ENCODE peak calls at places on chromosomes 13 and 19, in five cellular contexts. One of them, this sample, is unnamed.

GRCh38 chr19:48530044-48530720 is 18.5 kb upstream of the LMTK3 start:
- DNase-seq in HepG2: no peak
- DNase-seq in H1: no peak
- DNase-seq in GM12878: no peak
- DNase-seq in K562: no peak
- DNase-seq in this sample: no peak

GRCh38 chr13:39815345-39816111 is 160.1 kb downstream of the COG6 start:
- DNase-seq in HepG2: no peak
- DNase-seq in H1: no peak
- DNase-seq in GM12878: no peak
- DNase-seq in K562: no peak
- DNase-seq in this sample: no peak

GRCh38 chr19:10780368-10780767 is 55.6 kb downstream of the TMED1 start:
- DNase-seq in HepG2: no peak
- DNase-seq in H1: no peak
- DNase-seq in GM12878: no peak
- DNase-seq in K562: peak
- DNase-seq in this sample: no peak

GRCh38 chr19:17329061-17329767 is 5.4 kb downstream of the ANO8 start:
- DNase-seq in HepG2: no peak
- DNase-seq in H1: no peak
- DNase-seq in GM12878: no peak
- DNase-seq in K562: no peak
- DNase-seq in this sample: no peak

GRCh38 chr19:44447864-44448674 is at the start of gene ZNF229:
- DNase-seq in HepG2: peak
- DNase-seq in H1: peak
- DNase-seq in GM12878: no peak
- DNase-seq in K562: peak
- DNase-seq in this sample: no peak

GRCh38 chr19:17052439-17052838 is 22.8 kb downstream of the HAUS8 start:
- DNase-seq in HepG2: no peak
- DNase-seq in H1: no peak
- DNase-seq in GM12878: no peak
- DNase-seq in K562: peak
- DNase-seq in this sample: peak

GRCh38 chr13:19622189-19622588 is 11.3 kb upstream of the MPHOSPH8 start:
- DNase-seq in HepG2: no peak
- DNase-seq in H1: no peak
- DNase-seq in GM12878: no peak
- DNase-seq in K562: no peak
- DNase-seq in this sample: no peak

GRCh38 chr19:49196527-49197240 is 39.1 kb downstream of the TRPM4 start:
- DNase-seq in HepG2: no peak
- DNase-seq in H1: no peak
- DNase-seq in GM12878: no peak
- DNase-seq in K562: no peak
- DNase-seq in this sample: no peak

GRCh38 chr13:39327080-39327479 is 275.9 kb downstream of the LHFPL6 start:
- DNase-seq in HepG2: no peak
- DNase-seq in H1: no peak
- DNase-seq in GM12878: no peak
- DNase-seq in K562: no peak
- DNase-seq in this sample: no peak

GRCh38 chr19:51122112-51122981 is 2.4 kb upstream of the SIGLEC9 start:
- DNase-seq in HepG2: no peak
- DNase-seq in H1: no peak
- DNase-seq in GM12878: no peak
- DNase-seq in K562: peak
- DNase-seq in this sample: no peak

GRCh38 chr19:5150331-5150901 is 181.5 kb downstream of the KDM4B start:
- DNase-seq in HepG2: no peak
- DNase-seq in H1: no peak
- DNase-seq in GM12878: no peak
- DNase-seq in K562: no peak
- DNase-seq in this sample: no peak

GRCh38 chr13:76570485-76570884 is 315.7 kb downstream of the KCTD12 start:
- DNase-seq in HepG2: no peak
- DNase-seq in H1: no peak
- DNase-seq in GM12878: no peak
- DNase-seq in K562: no peak
- DNase-seq in this sample: no peak

GRCh38 chr13:106263801-106264200 is 271.7 kb downstream of the EFNB2 start:
- DNase-seq in HepG2: no peak
- DNase-seq in H1: no peak
- DNase-seq in GM12878: no peak
- DNase-seq in K562: no peak
- DNase-seq in this sample: no peak

GRCh38 chr13:106568225-106569003 is 477 bp upstream of the ARGLU1 start:
- DNase-seq in HepG2: peak
- DNase-seq in H1: no peak
- DNase-seq in GM12878: no peak
- DNase-seq in K562: peak
- DNase-seq in this sample: peak

GRCh38 chr19:38658462-38659306 is 11.2 kb downstream of the ACTN4 start:
- DNase-seq in HepG2: peak
- DNase-seq in H1: no peak
- DNase-seq in GM12878: no peak
- DNase-seq in K562: no peak
- DNase-seq in this sample: peak

DNA sequence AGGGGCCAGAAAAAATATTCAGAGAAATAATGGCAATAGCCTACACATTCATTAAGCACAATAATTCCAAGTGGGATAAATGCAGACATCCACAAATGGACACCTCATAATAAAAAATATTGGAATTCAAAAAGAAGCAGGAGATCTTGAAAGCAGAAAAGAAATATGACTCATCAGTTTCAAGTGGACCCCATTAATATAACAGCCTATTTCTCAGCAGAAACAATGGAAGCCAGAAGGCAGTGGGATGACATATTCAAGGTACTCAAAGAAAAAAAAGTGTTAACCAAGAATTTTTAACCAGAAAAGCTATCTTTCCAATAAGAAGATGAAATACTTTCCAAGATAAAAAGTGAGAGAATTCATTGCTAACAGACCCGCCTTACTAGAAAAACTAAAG is 48.4 kb upstream of the CYP2A13 start:
- DNase-seq in HepG2: no peak
- DNase-seq in H1: no peak
- DNase-seq in GM12878: no peak
- DNase-seq in K562: no peak
- DNase-seq in this sample: no peak
- TF ChIP-seq SRF in HepG2: no peak
- TF ChIP-seq SRF in H1: no peak
- TF ChIP-seq SRF in GM12878: no peak
- TF ChIP-seq SRF in K562: no peak
- TF ChIP-seq SRF in this sample: no peak

GRCh38 chr19:6261883-6262282 is 17.9 kb downstream of the MLLT1 start:
- DNase-seq in HepG2: no peak
- DNase-seq in H1: no peak
- DNase-seq in GM12878: no peak
- DNase-seq in K562: no peak
- DNase-seq in this sample: no peak
- TF ChIP-seq SRF in HepG2: no peak
- TF ChIP-seq SRF in H1: no peak
- TF ChIP-seq SRF in GM12878: no peak
- TF ChIP-seq SRF in K562: no peak
- TF ChIP-seq SRF in this sample: no peak

GRCh38 chr13:99415014-99415650 is 86.1 kb upstream of the TM9SF2 start:
- DNase-seq in HepG2: no peak
- DNase-seq in H1: no peak
- DNase-seq in GM12878: no peak
- DNase-seq in K562: no peak
- DNase-seq in this sample: no peak
- TF ChIP-seq SRF in HepG2: no peak
- TF ChIP-seq SRF in H1: no peak
- TF ChIP-seq SRF in GM12878: no peak
- TF ChIP-seq SRF in K562: no peak
- TF ChIP-seq SRF in this sample: no peak

DNA sequence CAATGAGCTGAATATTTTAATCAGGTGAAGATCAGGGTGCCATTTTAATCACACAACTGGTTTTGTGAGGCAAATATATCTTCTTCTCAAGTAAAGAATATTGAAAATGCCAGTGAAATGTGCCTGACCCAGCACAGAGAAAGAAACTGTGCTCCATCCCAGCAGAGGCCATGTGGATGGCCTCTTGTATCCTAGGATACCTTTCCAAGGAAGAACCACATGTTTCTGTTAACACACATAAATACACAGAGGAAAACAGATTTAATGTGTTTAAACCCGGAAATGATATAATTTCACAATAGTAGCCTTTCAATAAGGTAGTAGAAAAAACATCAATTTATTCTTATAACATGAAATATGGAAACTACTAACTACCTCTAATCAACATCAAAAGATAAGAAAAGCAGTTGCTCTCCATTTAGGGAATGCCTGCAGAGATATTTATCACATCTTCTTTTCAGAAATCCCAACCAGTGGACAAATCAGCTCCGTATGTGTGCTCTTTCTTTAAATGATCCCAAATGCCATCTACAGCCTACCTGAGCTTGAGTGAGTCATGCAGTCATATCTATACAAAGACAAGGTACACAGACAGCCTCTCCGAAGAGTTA is 157.1 kb downstream of the FGF14 start:
- DNase-seq in HepG2: no peak
- DNase-seq in H1: no peak
- DNase-seq in GM12878: no peak
- DNase-seq in K562: no peak
- DNase-seq in this sample: no peak
- TF ChIP-seq SRF in HepG2: no peak
- TF ChIP-seq SRF in H1: no peak
- TF ChIP-seq SRF in GM12878: no peak
- TF ChIP-seq SRF in K562: no peak
- TF ChIP-seq SRF in this sample: no peak

DNA sequence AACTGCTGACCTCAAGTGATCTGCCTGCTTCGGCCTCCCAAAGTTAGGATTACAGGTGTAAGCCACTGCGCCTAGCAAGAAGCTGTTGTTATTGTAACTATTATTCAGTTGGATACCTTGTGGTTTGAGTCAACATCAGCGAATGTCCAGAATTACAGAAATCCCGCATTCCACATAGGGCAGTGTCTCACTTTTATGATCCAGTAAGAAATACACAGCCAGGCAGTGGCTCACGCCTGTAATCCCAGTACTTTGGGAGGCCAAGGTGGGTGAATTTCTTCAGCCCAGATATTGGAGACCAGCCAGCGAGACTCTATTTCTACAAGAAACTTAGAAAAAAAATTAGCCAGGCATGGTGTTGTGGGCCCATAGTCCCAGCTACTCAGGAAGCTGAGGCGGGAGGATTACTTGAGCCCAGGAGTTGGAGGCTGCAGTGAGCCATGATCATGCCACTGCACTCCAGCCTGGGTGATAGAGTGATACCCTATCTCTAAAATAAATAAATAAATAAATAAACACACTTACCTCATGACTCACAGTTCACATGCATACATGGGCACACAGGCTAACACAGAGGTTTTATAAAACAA is 43.8 kb downstream of the SPTBN4 start:
- DNase-seq in HepG2: no peak
- DNase-seq in H1: no peak
- DNase-seq in GM12878: no peak
- DNase-seq in K562: no peak
- DNase-seq in this sample: no peak
- TF ChIP-seq SRF in HepG2: no peak
- TF ChIP-seq SRF in H1: no peak
- TF ChIP-seq SRF in GM12878: no peak
- TF ChIP-seq SRF in K562: no peak
- TF ChIP-seq SRF in this sample: no peak

GRCh38 chr13:111897846-111898215 is 169.1 kb upstream of the SOX1 start:
- DNase-seq in HepG2: no peak
- DNase-seq in H1: no peak
- DNase-seq in GM12878: no peak
- DNase-seq in K562: no peak
- DNase-seq in this sample: no peak
- TF ChIP-seq SRF in HepG2: no peak
- TF ChIP-seq SRF in H1: no peak
- TF ChIP-seq SRF in GM12878: no peak
- TF ChIP-seq SRF in K562: no peak
- TF ChIP-seq SRF in this sample: no peak

DNA sequence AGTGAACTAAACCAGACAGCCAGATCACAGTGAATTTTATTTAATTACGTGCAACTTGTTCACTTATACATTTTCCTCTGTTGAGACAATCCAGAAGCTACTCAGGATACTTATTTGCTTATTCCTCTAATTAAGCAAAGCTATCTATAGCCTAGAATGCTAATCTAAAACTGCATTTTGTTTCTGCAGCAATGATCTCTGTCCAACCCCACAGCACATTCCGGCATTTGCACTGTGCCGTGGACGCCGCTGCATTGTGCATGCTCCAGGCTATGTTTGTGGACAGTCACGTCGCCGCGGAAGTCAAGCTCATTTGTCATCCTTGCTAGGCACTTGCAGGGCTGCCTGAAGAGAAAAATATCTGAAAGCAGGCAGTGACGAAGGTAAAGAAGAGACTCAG is 406.9 kb downstream of the RFC3 start:
- DNase-seq in HepG2: no peak
- DNase-seq in H1: no peak
- DNase-seq in GM12878: no peak
- DNase-seq in K562: no peak
- DNase-seq in this sample: no peak
- TF ChIP-seq SRF in HepG2: no peak
- TF ChIP-seq SRF in H1: no peak
- TF ChIP-seq SRF in GM12878: no peak
- TF ChIP-seq SRF in K562: no peak
- TF ChIP-seq SRF in this sample: no peak

GRCh38 chr19:28534740-28535351 is 678.1 kb downstream of the UQCRFS1 start:
- DNase-seq in HepG2: no peak
- DNase-seq in H1: no peak
- DNase-seq in GM12878: no peak
- DNase-seq in K562: peak
- DNase-seq in this sample: no peak
- TF ChIP-seq SRF in HepG2: no peak
- TF ChIP-seq SRF in H1: no peak
- TF ChIP-seq SRF in GM12878: no peak
- TF ChIP-seq SRF in K562: no peak
- TF ChIP-seq SRF in this sample: no peak

DNA sequence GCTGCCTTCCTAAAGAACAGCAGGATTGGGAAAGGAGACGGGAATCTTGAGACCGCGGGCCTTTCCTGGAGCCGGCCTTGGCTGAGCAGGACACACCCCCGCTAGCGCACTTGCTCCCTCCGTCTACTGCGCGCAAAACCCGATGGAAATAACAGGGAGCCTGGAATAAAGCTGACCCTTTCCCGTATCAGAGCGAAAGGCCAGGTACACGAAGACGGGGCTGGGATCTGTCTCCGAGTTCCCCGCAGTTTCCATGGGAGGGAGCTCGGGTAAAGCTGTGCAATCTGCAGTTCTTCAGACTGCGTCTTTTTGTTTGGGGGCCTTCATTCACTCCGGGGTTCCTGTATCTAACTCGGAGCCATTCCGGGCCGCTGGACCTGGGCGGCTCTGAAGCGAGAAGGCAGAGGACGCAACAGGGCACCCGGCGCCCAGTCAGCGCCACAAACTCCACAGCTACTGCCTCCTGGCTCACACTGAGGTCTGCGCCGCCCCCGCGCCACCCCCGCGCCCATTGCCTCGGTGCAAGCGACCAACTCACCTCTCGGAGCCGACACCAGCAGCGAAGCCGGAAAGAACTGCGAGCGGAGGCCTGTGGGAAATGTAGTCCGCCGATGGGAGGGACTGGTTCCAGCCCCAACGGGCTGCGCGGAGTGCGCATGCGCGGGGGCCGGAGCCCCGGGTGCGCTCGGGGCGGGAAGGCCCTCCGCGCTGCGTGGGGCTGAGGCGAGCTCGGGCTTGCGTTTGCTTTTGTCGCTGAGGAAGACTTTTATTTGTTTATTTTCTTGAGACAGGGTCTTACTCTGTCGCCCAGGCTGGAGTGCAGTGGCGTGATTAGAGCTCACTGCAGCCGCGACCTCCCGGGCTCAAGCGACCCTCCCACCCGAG is at the start of gene ZFP14:
- DNase-seq in HepG2: peak
- DNase-seq in H1: peak
- DNase-seq in GM12878: peak
- DNase-seq in K562: peak
- DNase-seq in this sample: peak
- TF ChIP-seq SRF in HepG2: no peak
- TF ChIP-seq SRF in H1: no peak
- TF ChIP-seq SRF in GM12878: no peak
- TF ChIP-seq SRF in K562: no peak
- TF ChIP-seq SRF in this sample: no peak

This sample was measured in HCT116.